ENCODE peak calls at places on chromosomes 2 and 18, in seven cellular contexts. D is HepG2, I is K562, K is H1, Z is GM12878, V is SK-N-SH, W is A549. T is an unnamed sample.

GRCh38 chr18:55338955-55339662 is 248.9 kb downstream of the TCF4 start:
- DNase-seq in W (no peak), I (no peak), K (no peak), D (no peak), V (no peak), Z (no peak), T (no peak)

GRCh38 chr2:54492335-54492734 is 36.2 kb downstream of the SPTBN1 start:
- DNase-seq in K (no peak), I (no peak), V (no peak), Z (no peak), W (no peak), D (peak), T (no peak)

GRCh38 chr2:161209902-161210301 is 49.7 kb downstream of the TANK start:
- DNase-seq in W (no peak), V (no peak), D (no peak), Z (no peak), I (no peak), K (no peak), T (no peak)

GRCh38 chr18:45447364-45448265 is 167.7 kb upstream of the SLC14A2 start:
- DNase-seq in K (no peak), Z (no peak), D (no peak), V (no peak), W (no peak), I (no peak), T (no peak)

GRCh38 chr2:42792583-42793313 is at the start of gene HAAO:
- DNase-seq in W (no peak), Z (no peak), V (peak), D (peak), I (no peak), K (no peak), T (no peak)

GRCh38 chr2:237025090-237025865 is 60.4 kb upstream of the COPS8 start:
- DNase-seq in D (peak), W (peak), Z (no peak), V (no peak), I (no peak), K (no peak), T (peak)

GRCh38 chr18:11983592-11983991 is 2.3 kb downstream of the IMPA2 start:
- DNase-seq in V (no peak), I (no peak), W (no peak), Z (no peak), K (no peak), D (peak), T (no peak)

GRCh38 chr18:5872886-5873285 is 22.4 kb downstream of the TMEM200C start:
- DNase-seq in W (no peak), I (no peak), D (no peak), K (no peak), V (no peak), Z (no peak), T (no peak)

GRCh38 chr2:39334529-39334928 is 90.8 kb upstream of the CDKL4 start:
- DNase-seq in I (no peak), D (no peak), K (no peak), W (no peak), Z (no peak), V (no peak), T (no peak)

GRCh38 chr2:237600205-237600846 is 9.8 kb upstream of the RAB17 start:
- DNase-seq in Z (no peak), D (peak), I (no peak), K (no peak), W (no peak), V (peak), T (no peak)

GRCh38 chr18:30727849-30728248 is 314.7 kb downstream of the DSC3 start:
- DNase-seq in I (no peak), Z (no peak), D (no peak), K (no peak), W (no peak), V (no peak), T (no peak)

DNA sequence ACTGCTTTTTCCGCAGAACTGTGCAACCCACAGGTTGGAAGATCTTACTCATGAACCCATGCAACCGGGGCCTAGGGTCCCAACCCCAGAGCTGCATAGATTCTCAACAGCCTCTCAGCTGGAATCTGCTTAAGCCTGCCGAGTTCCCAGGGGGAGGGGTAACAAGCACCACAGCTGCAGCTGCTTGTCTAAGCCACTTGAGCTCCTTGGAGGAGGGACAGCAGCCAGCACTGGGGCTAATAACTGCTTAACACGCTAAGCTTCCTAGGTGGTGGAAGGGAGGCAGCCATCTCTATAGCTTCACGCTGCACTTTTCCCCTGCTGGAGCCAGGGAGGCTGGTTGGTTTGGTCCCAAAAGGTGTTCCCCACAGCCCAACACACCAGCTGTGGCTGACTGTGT is 311.6 kb downstream of the DSC3 start:
- DNase-seq in D (no peak), I (no peak), W (no peak), Z (no peak), K (no peak), V (no peak), T (no peak)
- TF ChIP-seq MAX in D (no peak), I (no peak), W (no peak), Z (no peak), K (no peak), V (no peak), T (no peak)

GRCh38 chr2:168998609-168999211 is 32.4 kb downstream of the ABCB11 start:
- DNase-seq in K (no peak), D (no peak), Z (no peak), I (peak), V (no peak), W (no peak), T (no peak)

GRCh38 chr2:169001116-169001815 is 29.9 kb downstream of the ABCB11 start:
- DNase-seq in V (no peak), I (no peak), D (no peak), K (no peak), W (no peak), Z (no peak), T (no peak)

GRCh38 chr2:169002151-169002738 is 28.9 kb downstream of the ABCB11 start:
- DNase-seq in V (no peak), D (no peak), K (no peak), W (no peak), Z (no peak), I (no peak), T (no peak)

GRCh38 chr2:168997794-168998193 is 33.3 kb downstream of the ABCB11 start:
- DNase-seq in D (no peak), I (no peak), W (no peak), K (no peak), Z (no peak), V (no peak), T (no peak)

GRCh38 chr2:168999668-169000213 is 31.4 kb downstream of the ABCB11 start:
- DNase-seq in D (no peak), V (no peak), Z (no peak), I (no peak), W (no peak), K (no peak), T (no peak)
- TF ChIP-seq RAD21 in D (no peak), V (no peak), Z (no peak), I (no peak), W (no peak), K (no peak), T (no peak)

GRCh38 chr2:62559582-62559981 is 53.6 kb upstream of the TMEM17 start:
- DNase-seq in I (no peak), K (no peak), D (no peak), V (no peak), Z (no peak), W (no peak), T (no peak)

GRCh38 chr2:62558743-62559142 is 52.7 kb upstream of the TMEM17 start:
- DNase-seq in V (no peak), I (no peak), Z (no peak), W (no peak), K (no peak), D (no peak), T (no peak)

GRCh38 chr2:62561586-62561985 is 55.6 kb upstream of the TMEM17 start:
- DNase-seq in K (no peak), W (no peak), I (no peak), Z (no peak), D (no peak), V (no peak), T (no peak)

GRCh38 chr2:62554440-62554839 is 48.4 kb upstream of the TMEM17 start:
- DNase-seq in D (no peak), I (no peak), V (no peak), Z (no peak), W (no peak), K (no peak), T (no peak)

GRCh38 chr2:62556082-62556481 is 50.1 kb upstream of the TMEM17 start:
- DNase-seq in D (no peak), V (no peak), I (no peak), K (no peak), W (no peak), Z (no peak), T (no peak)
- TF ChIP-seq MAX in D (no peak), V (no peak), I (no peak), K (no peak), W (no peak), Z (no peak), T (no peak)

GRCh38 chr2:3041246-3041645 is 336.4 kb downstream of the EIPR1 start:
- DNase-seq in K (no peak), Z (no peak), D (no peak), W (no peak), V (no peak), I (no peak), T (no peak)
- TF ChIP-seq RAD21 in K (no peak), Z (no peak), D (no peak), W (no peak), V (no peak), I (no peak), T (no peak)

GRCh38 chr2:240295256-240296103 is 140.0 kb upstream of the GPC1 start:
- DNase-seq in V (no peak), Z (no peak), I (no peak), W (no peak), D (no peak), K (no peak), T (no peak)

GRCh38 chr2:240292622-240293021 is 142.8 kb upstream of the GPC1 start:
- DNase-seq in V (no peak), K (no peak), D (no peak), Z (no peak), W (no peak), I (no peak), T (no peak)

GRCh38 chr2:240294514-240294913 is 140.9 kb upstream of the GPC1 start:
- DNase-seq in W (no peak), Z (no peak), V (no peak), K (no peak), D (no peak), I (no peak), T (no peak)

GRCh38 chr2:240293126-240293864 is 142.2 kb upstream of the GPC1 start:
- DNase-seq in K (no peak), D (no peak), I (no peak), W (no peak), Z (no peak), V (peak), T (no peak)

GRCh38 chr2:240293865-240294461 is 141.5 kb upstream of the GPC1 start:
- DNase-seq in Z (no peak), V (peak), D (no peak), K (no peak), I (no peak), W (no peak), T (no peak)
- TF ChIP-seq MAX in Z (no peak), V (no peak), D (no peak), K (no peak), I (no peak), W (no peak), T (no peak)

GRCh38 chr18:71799016-71799673 is 745.0 kb downstream of the CBLN2 start:
- DNase-seq in I (no peak), V (no peak), Z (no peak), W (no peak), K (no peak), D (no peak), T (no peak)
- TF ChIP-seq RAD21 in I (no peak), V (no peak), Z (no peak), W (no peak), K (no peak), D (no peak), T (no peak)

GRCh38 chr2:137888845-137889244 is 75.4 kb upstream of the HNMT start:
- DNase-seq in K (peak), Z (no peak), I (peak), V (peak), W (peak), D (peak), T (peak)
- TF ChIP-seq MAX in K (no peak), Z (no peak), I (no peak), V (no peak), W (no peak), D (no peak), T (no peak)

GRCh38 chr2:219029829-219030165 is 11.5 kb downstream of the CFAP65 start:
- DNase-seq in K (peak), V (peak), D (peak), I (peak), W (peak), Z (no peak), T (no peak)
- TF ChIP-seq RAD21 in K (peak), V (peak), D (peak), I (peak), W (peak), Z (peak), T (peak)

DNA sequence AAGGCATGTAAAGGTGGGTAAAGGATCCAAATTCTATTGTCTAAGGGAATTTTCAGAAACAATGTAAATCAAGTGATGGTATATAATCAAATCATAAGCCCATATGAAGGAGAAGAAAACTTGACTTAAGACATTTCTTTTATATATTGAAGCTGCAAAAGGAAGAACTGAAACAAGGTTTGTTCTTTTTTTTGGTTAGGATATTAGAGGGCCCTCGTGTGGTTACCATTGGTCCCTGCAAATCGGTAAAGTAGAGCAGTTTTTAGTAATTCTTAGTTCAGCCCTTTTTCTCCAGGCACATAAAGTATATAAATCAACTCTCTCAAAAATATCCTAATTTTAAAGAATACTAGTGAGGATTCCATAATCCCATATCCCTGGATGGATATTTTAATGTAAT is 105.6 kb upstream of the STK17B start:
- DNase-seq in K (no peak), V (no peak), Z (no peak), W (no peak), I (peak), D (no peak), T (no peak)
- TF ChIP-seq MAX in K (no peak), V (no peak), Z (no peak), W (no peak), I (no peak), D (no peak), T (no peak)

T was measured in HCT116.